ENCODE peak calls at places on chromosomes 6 and 20, in eight cellular contexts. One of them, this sample, is unnamed.

GRCh38 chr6:9140181-9140580 is 704.8 kb upstream of the SLC35B3 start:
- DNase-seq in right lobe of liver: peak; percentile 87
- DNase-seq in AG10803: no peak
- DNase-seq in Caco-2: no peak
- DNase-seq in psoas muscle: peak; percentile 24
- DNase-seq in stomach: peak; percentile 57
- DNase-seq in brain microvascular endothelial cell: no peak
- DNase-seq in retinal pigment epithelial cell: no peak
- DNase-seq in this sample: no peak

GRCh38 chr6:21804941-21805610 is 211.5 kb downstream of the SOX4 start:
- DNase-seq in stomach: no peak
- DNase-seq in right lobe of liver: no peak
- DNase-seq in AG10803: no peak
- DNase-seq in Caco-2: no peak
- DNase-seq in retinal pigment epithelial cell: peak; percentile 89
- DNase-seq in brain microvascular endothelial cell: peak; percentile 67
- DNase-seq in psoas muscle: no peak
- DNase-seq in this sample: no peak

GRCh38 chr6:170177383-170178265 is 113.3 kb downstream of the DLL1 start:
- DNase-seq in stomach: peak; percentile 55
- DNase-seq in AG10803: no peak
- DNase-seq in right lobe of liver: peak; percentile 60
- DNase-seq in psoas muscle: no peak
- DNase-seq in brain microvascular endothelial cell: no peak
- DNase-seq in retinal pigment epithelial cell: no peak
- DNase-seq in Caco-2: peak; percentile 19
- DNase-seq in this sample: no peak

GRCh38 chr6:144349690-144350132 is 64.6 kb downstream of the UTRN start:
- DNase-seq in right lobe of liver: no peak
- DNase-seq in AG10803: peak; percentile 22
- DNase-seq in retinal pigment epithelial cell: peak; percentile 62
- DNase-seq in stomach: no peak
- DNase-seq in brain microvascular endothelial cell: peak; percentile 57
- DNase-seq in psoas muscle: no peak
- DNase-seq in Caco-2: no peak
- DNase-seq in this sample: no peak

GRCh38 chr6:128336436-128337095 is 183.8 kb downstream of the PTPRK start:
- DNase-seq in Caco-2: no peak
- DNase-seq in retinal pigment epithelial cell: no peak
- DNase-seq in brain microvascular endothelial cell: no peak
- DNase-seq in AG10803: peak; percentile 26
- DNase-seq in right lobe of liver: no peak
- DNase-seq in stomach: no peak
- DNase-seq in psoas muscle: no peak
- DNase-seq in this sample: peak; percentile 60

GRCh38 chr6:138231399-138231886 is 13.2 kb upstream of the PBOV1 start:
- DNase-seq in retinal pigment epithelial cell: no peak
- DNase-seq in Caco-2: peak; percentile 45
- DNase-seq in psoas muscle: no peak
- DNase-seq in stomach: peak; percentile 63
- DNase-seq in brain microvascular endothelial cell: no peak
- DNase-seq in AG10803: no peak
- DNase-seq in right lobe of liver: no peak
- DNase-seq in this sample: no peak

GRCh38 chr20:25020901-25021301 is 28.4 kb upstream of the APMAP start:
- DNase-seq in AG10803: no peak
- DNase-seq in stomach: peak; percentile 66
- DNase-seq in right lobe of liver: no peak
- DNase-seq in brain microvascular endothelial cell: no peak
- DNase-seq in psoas muscle: no peak
- DNase-seq in retinal pigment epithelial cell: no peak
- DNase-seq in Caco-2: peak; percentile 21
- DNase-seq in this sample: no peak

GRCh38 chr20:62088258-62089127 is 22.8 kb upstream of the TAF4 start:
- DNase-seq in brain microvascular endothelial cell: peak; percentile 93
- DNase-seq in stomach: no peak
- DNase-seq in AG10803: peak; percentile 63
- DNase-seq in retinal pigment epithelial cell: peak; percentile 41
- DNase-seq in right lobe of liver: no peak
- DNase-seq in psoas muscle: no peak
- DNase-seq in Caco-2: peak; percentile 66
- DNase-seq in this sample: no peak

GRCh38 chr6:21596379-21597242 is 3.1 kb downstream of the SOX4 start:
- DNase-seq in stomach: peak; percentile 31
- DNase-seq in psoas muscle: peak; percentile 46
- DNase-seq in AG10803: peak; percentile 57
- DNase-seq in retinal pigment epithelial cell: no peak
- DNase-seq in right lobe of liver: peak; percentile 66
- DNase-seq in brain microvascular endothelial cell: peak; percentile 32
- DNase-seq in Caco-2: peak; percentile 58
- DNase-seq in this sample: no peak

GRCh38 chr6:44076366-44077200 is 50.7 kb downstream of the MRPL14 start:
- DNase-seq in psoas muscle: peak; percentile 74
- DNase-seq in brain microvascular endothelial cell: no peak
- DNase-seq in Caco-2: no peak
- DNase-seq in stomach: peak; percentile 74
- DNase-seq in right lobe of liver: peak; percentile 74
- DNase-seq in AG10803: peak; percentile 17
- DNase-seq in retinal pigment epithelial cell: no peak
- DNase-seq in this sample: no peak

GRCh38 chr6:42046491-42047219 is 3.7 kb upstream of the TAF8 start:
- DNase-seq in brain microvascular endothelial cell: no peak
- DNase-seq in psoas muscle: no peak
- DNase-seq in retinal pigment epithelial cell: no peak
- DNase-seq in Caco-2: no peak
- DNase-seq in AG10803: peak; percentile 16
- DNase-seq in stomach: no peak
- DNase-seq in right lobe of liver: no peak
- DNase-seq in this sample: no peak

GRCh38 chr6:90284236-90284744 is 12.4 kb downstream of the BACH2 start:
- DNase-seq in psoas muscle: no peak
- DNase-seq in AG10803: peak; percentile 80
- DNase-seq in right lobe of liver: no peak
- DNase-seq in brain microvascular endothelial cell: peak; percentile 91
- DNase-seq in retinal pigment epithelial cell: peak; percentile 94
- DNase-seq in Caco-2: no peak
- DNase-seq in stomach: no peak
- DNase-seq in this sample: peak; percentile 59

GRCh38 chr6:90285611-90286381 is 10.8 kb downstream of the BACH2 start:
- DNase-seq in psoas muscle: peak; percentile 82
- DNase-seq in right lobe of liver: peak; percentile 90
- DNase-seq in brain microvascular endothelial cell: peak; percentile 92
- DNase-seq in retinal pigment epithelial cell: peak; percentile 82
- DNase-seq in Caco-2: peak; percentile 33
- DNase-seq in AG10803: peak; percentile 79
- DNase-seq in stomach: peak; percentile 69
- DNase-seq in this sample: peak; percentile 53

GRCh38 chr6:90288404-90288803 is 8.2 kb downstream of the BACH2 start:
- DNase-seq in psoas muscle: no peak
- DNase-seq in Caco-2: no peak
- DNase-seq in right lobe of liver: peak; percentile 69
- DNase-seq in brain microvascular endothelial cell: peak; percentile 16
- DNase-seq in AG10803: no peak
- DNase-seq in stomach: no peak
- DNase-seq in retinal pigment epithelial cell: peak; percentile 41
- DNase-seq in this sample: no peak

GRCh38 chr6:90286884-90287488 is 9.7 kb downstream of the BACH2 start:
- DNase-seq in right lobe of liver: no peak
- DNase-seq in psoas muscle: no peak
- DNase-seq in Caco-2: peak; percentile 61
- DNase-seq in brain microvascular endothelial cell: peak; percentile 41
- DNase-seq in stomach: peak; percentile 37
- DNase-seq in retinal pigment epithelial cell: no peak
- DNase-seq in AG10803: no peak
- DNase-seq in this sample: no peak

GRCh38 chr6:90284745-90285481 is 11.7 kb downstream of the BACH2 start:
- DNase-seq in stomach: no peak
- DNase-seq in Caco-2: no peak
- DNase-seq in AG10803: peak; percentile 9
- DNase-seq in retinal pigment epithelial cell: peak; percentile 37
- DNase-seq in right lobe of liver: no peak
- DNase-seq in brain microvascular endothelial cell: peak; percentile 63
- DNase-seq in psoas muscle: no peak
- DNase-seq in this sample: no peak
- H3K4me3 ChIP-seq in stomach: peak overlapping the region; percentile 10
- H3K4me3 ChIP-seq in Caco-2: no peak overlapping the region
- H3K4me3 ChIP-seq in AG10803: peak overlapping the region; percentile 36
- H3K4me3 ChIP-seq in retinal pigment epithelial cell: peak overlapping the region; percentile 30
- H3K4me3 ChIP-seq in right lobe of liver: peak overlapping the region; percentile 6
- H3K4me3 ChIP-seq in brain microvascular endothelial cell: peak overlapping the region; percentile 26
- H3K4me3 ChIP-seq in psoas muscle: peak overlapping the region; percentile 59
- H3K4me3 ChIP-seq in this sample: no peak overlapping the region

GRCh38 chr6:125191916-125192609 is 38.5 kb downstream of the TPD52L1 start:
- DNase-seq in right lobe of liver: no peak
- DNase-seq in brain microvascular endothelial cell: peak; percentile 93
- DNase-seq in stomach: peak; percentile 55
- DNase-seq in retinal pigment epithelial cell: no peak
- DNase-seq in Caco-2: peak; percentile 52
- DNase-seq in psoas muscle: peak; percentile 52
- DNase-seq in AG10803: peak; percentile 75
- DNase-seq in this sample: peak; percentile 68

GRCh38 chr6:125190667-125191066 is 37.1 kb downstream of the TPD52L1 start:
- DNase-seq in stomach: no peak
- DNase-seq in retinal pigment epithelial cell: no peak
- DNase-seq in psoas muscle: no peak
- DNase-seq in right lobe of liver: no peak
- DNase-seq in brain microvascular endothelial cell: no peak
- DNase-seq in Caco-2: no peak
- DNase-seq in AG10803: no peak
- DNase-seq in this sample: no peak

GRCh38 chr6:125194980-125195379 is 41.4 kb downstream of the TPD52L1 start:
- DNase-seq in brain microvascular endothelial cell: no peak
- DNase-seq in AG10803: no peak
- DNase-seq in Caco-2: no peak
- DNase-seq in psoas muscle: no peak
- DNase-seq in stomach: no peak
- DNase-seq in retinal pigment epithelial cell: no peak
- DNase-seq in right lobe of liver: no peak
- DNase-seq in this sample: no peak

GRCh38 chr6:125193208-125193607 is 39.6 kb downstream of the TPD52L1 start:
- DNase-seq in Caco-2: no peak
- DNase-seq in psoas muscle: no peak
- DNase-seq in retinal pigment epithelial cell: no peak
- DNase-seq in brain microvascular endothelial cell: no peak
- DNase-seq in stomach: no peak
- DNase-seq in AG10803: no peak
- DNase-seq in right lobe of liver: no peak
- DNase-seq in this sample: no peak

DNA sequence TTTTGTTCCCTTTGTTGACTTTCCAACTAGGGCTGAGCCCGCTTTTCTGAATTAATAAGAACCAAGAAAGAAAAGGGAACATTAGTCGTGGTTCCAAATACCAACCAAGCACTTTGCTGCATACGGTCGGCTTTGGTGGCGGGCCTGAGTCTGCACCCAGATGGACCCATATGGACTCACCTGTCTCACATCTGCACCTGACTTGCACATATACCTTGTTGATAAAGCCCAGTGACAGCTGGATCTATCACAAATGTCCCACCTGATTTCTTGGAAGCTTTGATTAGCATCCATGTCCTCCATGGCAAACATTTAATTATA is 39.0 kb downstream of the TPD52L1 start:
- DNase-seq in right lobe of liver: no peak
- DNase-seq in Caco-2: no peak
- DNase-seq in retinal pigment epithelial cell: no peak
- DNase-seq in stomach: no peak
- DNase-seq in AG10803: no peak
- DNase-seq in brain microvascular endothelial cell: no peak
- DNase-seq in psoas muscle: no peak
- DNase-seq in this sample: no peak
- TF ChIP-seq CTCF in right lobe of liver: no peak
- TF ChIP-seq CTCF in Caco-2: no peak
- TF ChIP-seq CTCF in retinal pigment epithelial cell: no peak
- TF ChIP-seq CTCF in stomach: no peak
- TF ChIP-seq CTCF in AG10803: no peak
- TF ChIP-seq CTCF in brain microvascular endothelial cell: no peak
- TF ChIP-seq CTCF in psoas muscle: no peak
- TF ChIP-seq CTCF in this sample: no peak

GRCh38 chr20:17808357-17808756 is 108.6 kb downstream of the BANF2 start:
- DNase-seq in psoas muscle: peak; percentile 50
- DNase-seq in Caco-2: no peak
- DNase-seq in AG10803: peak; percentile 68
- DNase-seq in stomach: no peak
- DNase-seq in retinal pigment epithelial cell: no peak
- DNase-seq in right lobe of liver: no peak
- DNase-seq in brain microvascular endothelial cell: peak; percentile 62
- DNase-seq in this sample: peak; percentile 46

GRCh38 chr20:17810847-17811604 is 111.3 kb downstream of the BANF2 start:
- DNase-seq in Caco-2: no peak
- DNase-seq in psoas muscle: no peak
- DNase-seq in brain microvascular endothelial cell: no peak
- DNase-seq in stomach: no peak
- DNase-seq in retinal pigment epithelial cell: no peak
- DNase-seq in right lobe of liver: no peak
- DNase-seq in AG10803: no peak
- DNase-seq in this sample: no peak

GRCh38 chr20:17809714-17810631 is 110.2 kb downstream of the BANF2 start:
- DNase-seq in AG10803: peak; percentile 69
- DNase-seq in brain microvascular endothelial cell: no peak
- DNase-seq in right lobe of liver: peak; percentile 72
- DNase-seq in psoas muscle: no peak
- DNase-seq in Caco-2: no peak
- DNase-seq in retinal pigment epithelial cell: no peak
- DNase-seq in stomach: no peak
- DNase-seq in this sample: no peak

GRCh38 chr20:17808782-17809181 is 109.0 kb downstream of the BANF2 start:
- DNase-seq in stomach: no peak
- DNase-seq in brain microvascular endothelial cell: no peak
- DNase-seq in Caco-2: no peak
- DNase-seq in retinal pigment epithelial cell: no peak
- DNase-seq in AG10803: no peak
- DNase-seq in psoas muscle: no peak
- DNase-seq in right lobe of liver: no peak
- DNase-seq in this sample: no peak

DNA sequence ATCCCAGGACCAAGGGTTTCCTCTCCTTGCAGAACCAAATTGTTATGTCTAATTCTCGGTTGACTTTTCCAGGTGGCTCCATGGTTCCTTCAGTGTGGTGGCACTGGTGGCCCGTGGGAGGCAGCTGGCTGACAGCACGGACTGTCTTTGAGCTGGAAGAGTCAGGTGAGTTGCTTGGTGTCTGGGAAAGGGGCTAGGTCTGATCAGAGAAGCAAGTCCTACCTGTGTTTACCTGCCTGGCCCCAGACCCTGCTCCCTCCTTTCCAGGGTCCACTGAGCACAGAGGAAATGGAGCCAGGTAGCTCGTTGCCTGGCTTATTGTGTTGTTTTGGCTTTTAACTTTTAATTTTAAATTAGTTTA is 111.8 kb downstream of the BANF2 start:
- DNase-seq in retinal pigment epithelial cell: no peak
- DNase-seq in brain microvascular endothelial cell: no peak
- DNase-seq in psoas muscle: no peak
- DNase-seq in stomach: no peak
- DNase-seq in right lobe of liver: no peak
- DNase-seq in AG10803: no peak
- DNase-seq in Caco-2: no peak
- DNase-seq in this sample: no peak
- H3K4me3 ChIP-seq in retinal pigment epithelial cell: no peak overlapping the region
- H3K4me3 ChIP-seq in brain microvascular endothelial cell: no peak overlapping the region
- H3K4me3 ChIP-seq in psoas muscle: no peak overlapping the region
- H3K4me3 ChIP-seq in stomach: no peak overlapping the region
- H3K4me3 ChIP-seq in right lobe of liver: no peak overlapping the region
- H3K4me3 ChIP-seq in AG10803: no peak overlapping the region
- H3K4me3 ChIP-seq in Caco-2: no peak overlapping the region
- H3K4me3 ChIP-seq in this sample: no peak overlapping the region

GRCh38 chr6:5729813-5730212 is 276.9 kb downstream of the NRN1 start:
- DNase-seq in right lobe of liver: no peak
- DNase-seq in stomach: no peak
- DNase-seq in psoas muscle: no peak
- DNase-seq in Caco-2: no peak
- DNase-seq in retinal pigment epithelial cell: no peak
- DNase-seq in AG10803: no peak
- DNase-seq in brain microvascular endothelial cell: no peak
- DNase-seq in this sample: no peak
- TF ChIP-seq CTCF in right lobe of liver: no peak
- TF ChIP-seq CTCF in stomach: no peak
- TF ChIP-seq CTCF in psoas muscle: no peak
- TF ChIP-seq CTCF in Caco-2: no peak
- TF ChIP-seq CTCF in retinal pigment epithelial cell: no peak
- TF ChIP-seq CTCF in AG10803: no peak
- TF ChIP-seq CTCF in brain microvascular endothelial cell: no peak
- TF ChIP-seq CTCF in this sample: no peak

This sample was measured in AG09309.